ENCODE peak calls at places on chromosomes 13 and 19, in nine cellular contexts. D is retinal pigment epithelial cell, Y is thoracic aorta, Z is IMR-90, S is fibroblast of villous mesenchyme, K is PC-9, P is cardiac muscle cell, E is upper lobe of left lung, Q is ascending aorta. T is an unnamed sample.
A peak's percentile ranks its signal among the peaks of the same experiment; 100 is the strongest.

GRCh38 chr13:67844544-67844943 is 614.4 kb upstream of the PCDH9 start:
- DNase-seq in Y (no peak), Q (no peak), P (no peak), D (no peak), K (no peak), E (no peak), Z (no peak), S (no peak), T (no peak)

GRCh38 chr13:48437381-48437780 is 24.5 kb upstream of the LPAR6 start:
- DNase-seq in Y (no peak), Q (peak; percentile 82), S (peak; percentile 39), K (no peak), D (peak; percentile 42), P (peak; percentile 90), E (no peak), Z (peak; percentile 45), T (peak; percentile 88)

GRCh38 chr19:14413765-14414171 is 5.4 kb downstream of the DDX39A start:
- DNase-seq in Z (peak; percentile 50), K (no peak), P (peak; percentile 69), Q (no peak), Y (no peak), D (no peak), E (no peak), S (peak; percentile 30), T (peak; percentile 67)

GRCh38 chr19:16898306-16899015 is 9.7 kb downstream of the F2RL3 start:
- DNase-seq in Y (no peak), E (no peak), Q (no peak), D (no peak), Z (no peak), K (no peak), P (no peak), S (no peak), T (no peak)

GRCh38 chr13:32264407-32264806 is 50.8 kb downstream of the ZAR1L start:
- DNase-seq in S (peak; percentile 37), K (no peak), Q (no peak), D (no peak), Y (no peak), E (peak; percentile 44), Z (peak; percentile 55), P (peak; percentile 83), T (peak; percentile 66)

GRCh38 chr19:31074751-31075150 is 274.5 kb downstream of the TSHZ3 start:
- DNase-seq in D (no peak), Y (no peak), E (no peak), Q (no peak), P (no peak), K (no peak), S (no peak), Z (no peak), T (no peak)

GRCh38 chr19:1672038-1672768 is 19.8 kb upstream of the TCF3 start:
- DNase-seq in Y (no peak), E (no peak), S (peak; percentile 33), Q (no peak), K (peak; percentile 38), D (no peak), P (peak; percentile 59), Z (peak; percentile 30), T (peak; percentile 56)

GRCh38 chr19:17475541-17476115 is 5.3 kb downstream of the SLC27A1 start:
- DNase-seq in E (peak; percentile 36), D (no peak), Z (peak; percentile 61), Q (no peak), Y (no peak), P (peak; percentile 72), K (peak; percentile 76), S (no peak), T (peak; percentile 81)

GRCh38 chr13:104641309-104641708 is 1575.1 kb upstream of the SLC10A2 start:
- DNase-seq in Z (peak; percentile 7), P (peak; percentile 3), Q (no peak), E (no peak), S (no peak), D (peak; percentile 60), Y (no peak), K (peak; percentile 39), T (peak; percentile 47)

GRCh38 chr13:39503048-39503447 is 99.9 kb downstream of the LHFPL6 start:
- DNase-seq in S (no peak), Y (no peak), Q (no peak), P (no peak), K (no peak), Z (no peak), D (no peak), E (no peak), T (no peak)

GRCh38 chr19:45640849-45641273 is 1.7 kb upstream of the EML2 start:
- DNase-seq in Z (no peak), K (no peak), E (peak; percentile 33), S (no peak), Q (no peak), Y (no peak), D (no peak), P (no peak), T (no peak)

GRCh38 chr13:72565893-72566292 is 161.5 kb downstream of the MZT1 start:
- DNase-seq in Y (no peak), D (no peak), S (peak; percentile 19), K (no peak), P (peak; percentile 39), Q (no peak), E (no peak), Z (peak; percentile 15), T (peak; percentile 59)

GRCh38 chr19:6412111-6412999 is 12.3 kb downstream of the KHSRP start:
- DNase-seq in D (no peak), Q (no peak), S (no peak), K (peak; percentile 24), P (peak; percentile 27), Z (no peak), Y (no peak), E (peak; percentile 35), T (peak; percentile 31)

GRCh38 chr19:18232540-18233223 is 6.4 kb upstream of the PDE4C start:
- DNase-seq in Y (no peak), Z (no peak), D (no peak), E (no peak), K (no peak), S (no peak), P (no peak), Q (no peak), T (no peak)

GRCh38 chr19:37691881-37692504 is 27.6 kb downstream of the ZNF607 start:
- DNase-seq in K (peak; percentile 43), Z (peak; percentile 80), Q (peak; percentile 88), Y (peak; percentile 60), E (peak; percentile 74), P (peak; percentile 96), S (peak; percentile 88), D (peak; percentile 64), T (peak; percentile 93)

GRCh38 chr13:36834299-36834698 is 15.3 kb downstream of the RFXAP start:
- DNase-seq in Q (no peak), D (no peak), E (no peak), P (no peak), Y (no peak), K (no peak), S (no peak), Z (peak; percentile 71), T (no peak)

GRCh38 chr19:51676566-51677083 is 16.5 kb upstream of the SPACA6 start:
- DNase-seq in Q (no peak), S (no peak), D (no peak), Z (no peak), Y (no peak), E (no peak), K (no peak), P (no peak), T (no peak)

GRCh38 chr19:1214862-1215731 is 9.5 kb downstream of the STK11 start:
- DNase-seq in D (peak; percentile 50), E (peak; percentile 86), K (peak; percentile 60), S (no peak), P (no peak), Z (no peak), Y (no peak), Q (peak; percentile 92), T (no peak)

DNA sequence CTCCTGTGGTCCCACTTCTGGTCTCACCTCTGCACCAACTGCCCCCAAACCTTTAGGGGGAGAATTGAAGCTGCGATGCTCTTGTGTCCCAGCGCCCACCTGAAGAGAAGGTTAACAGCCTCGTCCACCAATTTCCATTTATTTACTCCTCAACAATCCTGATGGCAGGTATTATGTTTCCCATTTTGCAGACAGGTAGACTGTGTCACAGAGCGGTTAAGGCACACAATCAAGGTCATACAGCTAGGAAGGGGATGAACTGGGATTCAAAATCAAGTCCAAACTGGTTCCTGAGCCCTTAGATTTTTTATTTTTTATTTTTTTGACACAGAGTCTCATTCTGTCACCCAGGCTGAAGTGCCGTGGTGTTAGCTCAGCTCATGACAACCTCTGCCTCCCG is 6.2 kb downstream of the DNASE2 start:
- DNase-seq in Q (no peak), S (no peak), K (no peak), D (no peak), P (no peak), Y (no peak), E (no peak), Z (no peak), T (no peak)
- TF ChIP-seq CTCF in Q (no peak), S (no peak), K (no peak), D (no peak), P (no peak), Y (no peak), E (no peak), Z (no peak), T (no peak)

GRCh38 chr19:12000152-12000981 is 35.1 kb downstream of the ZNF433 start:
- DNase-seq in Q (no peak), S (no peak), K (no peak), P (no peak), D (no peak), Z (peak; percentile 43), Y (no peak), E (no peak), T (peak; percentile 15)
- H3K4me3 ChIP-seq in Q (no peak overlapping the region), S (no peak overlapping the region), K (no peak overlapping the region), P (no peak overlapping the region), D (no peak overlapping the region), Z (no peak overlapping the region), Y (no peak overlapping the region), E (no peak overlapping the region), T (no peak overlapping the region)

GRCh38 chr13:80577285-80577684 is 236.4 kb upstream of the SPRY2 start:
- DNase-seq in D (no peak), P (no peak), E (no peak), Q (no peak), Y (no peak), Z (no peak), S (no peak), K (no peak), T (no peak)
- TF ChIP-seq CTCF in D (no peak), P (no peak), E (no peak), Q (no peak), Y (no peak), Z (no peak), S (no peak), K (no peak), T (no peak)

GRCh38 chr13:114142640-114143490 is 10.4 kb upstream of the RASA3 start:
- DNase-seq in E (peak; percentile 66), Q (peak; percentile 67), D (no peak), K (no peak), Y (no peak), Z (peak; percentile 65), P (no peak), S (peak; percentile 58), T (no peak)

GRCh38 chr13:114142137-114142550 is 9.7 kb upstream of the RASA3 start:
- DNase-seq in K (no peak), D (no peak), P (no peak), Y (no peak), Z (no peak), E (no peak), Q (peak; percentile 59), S (no peak), T (no peak)

GRCh38 chr13:114140909-114141255 is 8.5 kb upstream of the RASA3 start:
- DNase-seq in P (no peak), E (no peak), Q (no peak), K (no peak), S (no peak), Z (no peak), D (no peak), Y (no peak), T (no peak)

GRCh38 chr13:114140131-114140908 is 7.9 kb upstream of the RASA3 start:
- DNase-seq in D (no peak), Q (no peak), E (no peak), Y (no peak), K (no peak), Z (no peak), P (no peak), S (no peak), T (no peak)

GRCh38 chr13:114141261-114141996 is 9.0 kb upstream of the RASA3 start:
- DNase-seq in Y (no peak), K (no peak), Q (no peak), S (no peak), E (no peak), D (no peak), P (no peak), Z (no peak), T (no peak)
- H3K4me3 ChIP-seq in Y (no peak overlapping the region), K (no peak overlapping the region), Q (no peak overlapping the region), S (no peak overlapping the region), E (no peak overlapping the region), D (no peak overlapping the region), P (no peak overlapping the region), Z (no peak overlapping the region), T (no peak overlapping the region)